ENCODE peak calls at places on chromosomes 13 and 19, in four cellular contexts. E, Q, C and D are unnamed samples.

GRCh38 chr19:56746367-56746766 is 74.8 kb upstream of the ZNF835 start:
- DNase-seq in E (no peak), Q (no peak), C (no peak), D (no peak)

GRCh38 chr13:54174001-54174400 is 1145.4 kb downstream of the OLFM4 start:
- DNase-seq in E (no peak), Q (no peak), C (no peak), D (no peak)

GRCh38 chr13:40672310-40673060 is 6.0 kb upstream of the FOXO1 start:
- DNase-seq in E (peak), Q (no peak), C (peak), D (peak)

GRCh38 chr19:13872695-13873389 is 4.1 kb upstream of the NANOS3 start:
- DNase-seq in E (peak), Q (no peak), C (no peak), D (peak)

GRCh38 chr13:80972857-80973478 is 632.0 kb upstream of the SPRY2 start:
- DNase-seq in E (no peak), Q (no peak), C (no peak), D (peak)

GRCh38 chr19:31110331-31110730 is 238.9 kb downstream of the TSHZ3 start:
- DNase-seq in E (peak), Q (no peak), C (peak), D (no peak)

GRCh38 chr19:1279782-1280341 is 4.5 kb downstream of the FAM174C start:
- DNase-seq in E (peak), Q (no peak), C (peak), D (peak)

GRCh38 chr19:5880604-5881078 is 10.3 kb upstream of the FUT5 start:
- DNase-seq in E (no peak), Q (no peak), C (peak), D (no peak)

GRCh38 chr19:46210634-46211033 is 18.9 kb upstream of the IGFL1 start:
- DNase-seq in E (peak), Q (no peak), C (no peak), D (no peak)

GRCh38 chr19:56765107-56765506 is 75.4 kb downstream of the PEG3 start:
- DNase-seq in E (no peak), Q (no peak), C (no peak), D (no peak)

GRCh38 chr19:33677745-33678426 is 56.1 kb downstream of the CHST8 start:
- DNase-seq in E (peak), Q (no peak), C (no peak), D (no peak)

GRCh38 chr13:51800456-51800855 is 3.5 kb downstream of the DHRS12 start:
- DNase-seq in E (no peak), Q (no peak), C (no peak), D (no peak)

GRCh38 chr13:101258071-101258470 is 158.2 kb downstream of the NALCN start:
- DNase-seq in E (peak), Q (peak), C (peak), D (peak)

GRCh38 chr19:46451352-46451751 is 20.0 kb downstream of the PNMA8A start:
- DNase-seq in E (no peak), Q (no peak), C (no peak), D (no peak)

GRCh38 chr19:54312436-54313362 is at the start of gene LILRA5:
- DNase-seq in E (no peak), Q (no peak), C (no peak), D (no peak)

GRCh38 chr19:1490020-1490310 is 185 bp downstream of the PCSK4 start:
- DNase-seq in E (no peak), Q (no peak), C (no peak), D (no peak)

GRCh38 chr13:81929988-81930387 is 1589.1 kb upstream of the SPRY2 start:
- DNase-seq in E (no peak), Q (no peak), C (no peak), D (peak)

GRCh38 chr13:28161370-28161769 is 23.0 kb downstream of the PAN3 start:
- DNase-seq in E (peak), Q (no peak), C (peak), D (peak)

GRCh38 chr13:106499905-106500304 is 35.6 kb downstream of the EFNB2 start:
- DNase-seq in E (no peak), Q (peak), C (peak), D (no peak)

GRCh38 chr13:111486801-111487200 is 166.4 kb downstream of the TEX29 start:
- DNase-seq in E (no peak), Q (no peak), C (no peak), D (no peak)

GRCh38 chr13:40787062-40787461 is 2.3 kb upstream of the SLC25A15 start:
- DNase-seq in E (peak), Q (no peak), C (peak), D (no peak)

GRCh38 chr13:113788413-113789135 is 29.5 kb downstream of the TMEM255B start:
- DNase-seq in E (no peak), Q (no peak), C (no peak), D (no peak)

GRCh38 chr13:113787694-113788093 is 28.7 kb downstream of the TMEM255B start:
- DNase-seq in E (no peak), Q (no peak), C (no peak), D (no peak)

GRCh38 chr13:113784645-113785024 is 25.6 kb downstream of the TMEM255B start:
- DNase-seq in E (no peak), Q (no peak), C (no peak), D (no peak)

GRCh38 chr13:113785051-113786010 is 26.3 kb downstream of the TMEM255B start:
- DNase-seq in E (no peak), Q (no peak), C (peak), D (peak)

DNA sequence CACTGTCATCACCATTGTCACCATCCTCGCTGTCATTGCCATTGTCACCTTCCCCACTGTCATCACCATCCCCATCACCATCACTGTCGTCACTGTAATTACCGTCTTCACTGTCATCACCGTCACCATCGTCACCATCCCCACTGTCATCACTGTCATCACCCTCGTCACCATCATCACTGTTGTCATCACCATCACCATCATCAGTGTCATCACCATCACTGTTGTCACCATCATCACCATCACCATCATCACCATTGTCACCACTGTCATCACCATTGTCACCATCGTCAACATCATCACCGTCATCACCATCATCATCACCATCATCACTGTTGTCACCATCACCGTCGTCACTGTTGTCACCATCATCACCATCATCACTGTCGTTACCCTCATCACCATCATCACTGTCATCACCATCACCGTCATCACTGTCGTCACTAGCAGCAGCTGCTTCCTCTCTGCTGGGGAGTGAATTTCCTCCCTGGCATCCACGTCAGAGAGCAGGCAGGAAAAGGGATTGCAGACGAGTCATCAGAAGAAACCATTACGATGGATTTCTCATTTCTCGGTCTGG is 27.3 kb downstream of the TMEM255B start:
- DNase-seq in E (no peak), Q (no peak), C (peak), D (peak)
- H3K4me2 ChIP-seq in E (no peak), Q (no peak), C (no peak), D (no peak)

GRCh38 chr19:44512326-44513298 is 12.3 kb upstream of the ZNF180 start:
- DNase-seq in E (peak), Q (no peak), C (peak), D (peak)
- TF ChIP-seq FOS in E (no peak), Q (no peak), C (no peak), D (no peak)

GRCh38 chr13:49625392-49626137 is 2.7 kb upstream of the ARL11 start:
- DNase-seq in E (no peak), Q (no peak), C (peak), D (no peak)

GRCh38 chr13:49630580-49630979 is 2.3 kb downstream of the ARL11 start:
- DNase-seq in E (no peak), Q (no peak), C (no peak), D (no peak)

GRCh38 chr13:49629947-49630346 is 1.6 kb downstream of the ARL11 start:
- DNase-seq in E (no peak), Q (no peak), C (peak), D (peak)

GRCh38 chr13:49629196-49629938 is 1.1 kb downstream of the ARL11 start:
- DNase-seq in E (no peak), Q (no peak), C (no peak), D (peak)

DNA sequence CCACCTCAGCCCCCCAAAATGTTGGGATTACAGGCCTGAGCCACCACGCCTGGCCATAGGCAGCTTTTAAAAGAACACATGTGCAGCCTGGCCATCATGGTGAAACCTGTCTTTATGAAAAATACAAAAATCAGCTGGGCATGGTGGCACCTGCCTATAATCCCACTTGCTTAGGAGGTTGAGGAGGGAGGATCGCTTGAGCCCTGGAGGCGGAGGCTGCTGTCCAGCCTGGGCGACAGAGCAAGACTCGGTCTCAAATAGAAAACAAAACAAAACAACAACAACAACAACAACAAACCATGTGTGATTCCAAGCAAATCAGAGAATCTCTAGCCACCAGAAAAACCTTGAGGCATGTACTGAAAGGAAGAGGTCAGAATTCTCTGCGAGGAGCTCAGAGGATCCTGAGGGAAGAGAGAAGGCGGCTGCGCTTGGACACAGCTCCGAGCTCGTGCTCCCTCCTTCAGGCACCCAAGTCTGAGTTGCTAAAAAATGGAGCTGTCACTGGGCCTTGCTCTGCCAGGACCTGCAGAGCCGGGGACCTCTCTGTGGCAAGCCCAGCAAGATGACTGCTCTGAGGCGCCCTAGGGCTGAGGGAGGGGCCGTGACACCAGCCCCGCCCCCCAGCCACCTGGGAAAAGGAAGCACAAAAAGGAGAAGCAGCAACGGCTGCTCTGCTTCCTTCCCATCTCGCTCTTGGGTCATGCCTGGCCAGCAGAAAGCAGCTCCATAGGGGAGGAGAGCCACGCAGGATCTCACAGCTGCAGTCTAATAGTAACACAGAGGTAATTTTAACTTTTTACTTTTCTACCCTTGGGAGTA is at the start of gene ARL11:
- DNase-seq in E (peak), Q (peak), C (no peak), D (no peak)
- H3K4me2 ChIP-seq in E (peak), Q (peak), C (no peak), D (peak)

GRCh38 chr13:30868806-30869470 is 37.1 kb upstream of the MEDAG start:
- DNase-seq in E (no peak), Q (no peak), C (peak), D (no peak)

GRCh38 chr13:30871713-30872029 is 34.4 kb upstream of the MEDAG start:
- DNase-seq in E (no peak), Q (no peak), C (no peak), D (peak)

GRCh38 chr13:30870916-30871712 is 35.0 kb upstream of the MEDAG start:
- DNase-seq in E (no peak), Q (no peak), C (no peak), D (no peak)

GRCh38 chr13:30870049-30870884 is 35.8 kb upstream of the MEDAG start:
- DNase-seq in E (peak), Q (no peak), C (peak), D (peak)

DNA sequence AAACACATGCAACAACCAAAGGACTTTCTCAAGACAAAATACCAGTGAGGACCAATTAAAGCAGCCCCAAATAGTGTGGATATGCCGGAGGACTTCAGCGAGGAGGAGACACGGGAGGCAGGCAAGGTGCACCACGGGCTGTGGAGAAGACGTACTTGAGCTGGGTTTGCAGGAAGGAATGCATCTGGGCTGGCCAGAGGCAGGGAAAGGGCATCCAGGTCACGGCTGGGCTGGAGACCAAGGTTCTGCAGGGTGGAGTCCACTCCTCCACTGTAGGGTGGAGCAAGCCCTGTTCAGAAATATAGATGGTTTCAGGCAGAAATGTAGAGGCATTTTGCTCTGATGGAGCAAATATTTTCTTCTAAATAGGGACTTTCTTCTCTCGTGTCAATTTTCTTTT is 36.6 kb upstream of the MEDAG start:
- DNase-seq in E (no peak), Q (no peak), C (peak), D (peak)
- TF ChIP-seq FOS in E (no peak), Q (no peak), C (no peak), D (no peak)

DNA sequence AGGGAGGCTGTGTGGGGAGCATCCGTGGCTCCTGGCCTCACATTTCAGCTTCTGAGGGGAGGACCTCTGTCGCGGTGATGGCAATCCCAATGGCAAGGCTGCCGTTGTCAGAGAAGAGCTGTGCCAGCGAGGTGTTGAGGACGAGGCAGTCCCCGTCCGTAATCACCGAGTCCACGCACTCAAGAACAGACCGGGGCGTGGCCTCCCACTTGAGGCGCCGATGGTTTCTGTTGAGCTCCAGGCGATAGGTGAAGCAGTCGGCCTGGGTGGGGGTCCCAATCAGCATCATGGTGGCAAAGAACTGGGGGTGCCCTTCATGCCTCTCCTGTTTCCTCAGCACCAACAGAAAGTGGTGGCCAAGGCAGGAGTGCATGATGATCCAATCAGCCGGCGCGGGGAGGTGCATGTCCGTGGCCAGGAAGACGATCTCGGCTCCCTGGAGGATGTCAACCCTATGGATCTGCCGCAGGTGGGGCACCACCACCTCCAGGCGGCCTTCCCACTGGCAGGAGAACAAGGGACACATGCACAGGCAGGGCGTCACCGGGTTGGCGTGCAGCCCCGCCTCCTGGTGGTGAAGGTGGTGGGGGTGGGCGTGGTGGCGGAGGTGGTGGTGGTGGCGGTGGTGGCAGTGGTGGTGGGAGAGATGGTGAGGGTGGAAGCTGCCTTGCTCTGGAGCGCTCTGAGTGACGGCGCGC is 68.1 kb downstream of the SIAH3 start:
- DNase-seq in E (no peak), Q (no peak), C (no peak), D (no peak)
- H3K4me2 ChIP-seq in E (no peak), Q (no peak), C (no peak), D (no peak)

DNA sequence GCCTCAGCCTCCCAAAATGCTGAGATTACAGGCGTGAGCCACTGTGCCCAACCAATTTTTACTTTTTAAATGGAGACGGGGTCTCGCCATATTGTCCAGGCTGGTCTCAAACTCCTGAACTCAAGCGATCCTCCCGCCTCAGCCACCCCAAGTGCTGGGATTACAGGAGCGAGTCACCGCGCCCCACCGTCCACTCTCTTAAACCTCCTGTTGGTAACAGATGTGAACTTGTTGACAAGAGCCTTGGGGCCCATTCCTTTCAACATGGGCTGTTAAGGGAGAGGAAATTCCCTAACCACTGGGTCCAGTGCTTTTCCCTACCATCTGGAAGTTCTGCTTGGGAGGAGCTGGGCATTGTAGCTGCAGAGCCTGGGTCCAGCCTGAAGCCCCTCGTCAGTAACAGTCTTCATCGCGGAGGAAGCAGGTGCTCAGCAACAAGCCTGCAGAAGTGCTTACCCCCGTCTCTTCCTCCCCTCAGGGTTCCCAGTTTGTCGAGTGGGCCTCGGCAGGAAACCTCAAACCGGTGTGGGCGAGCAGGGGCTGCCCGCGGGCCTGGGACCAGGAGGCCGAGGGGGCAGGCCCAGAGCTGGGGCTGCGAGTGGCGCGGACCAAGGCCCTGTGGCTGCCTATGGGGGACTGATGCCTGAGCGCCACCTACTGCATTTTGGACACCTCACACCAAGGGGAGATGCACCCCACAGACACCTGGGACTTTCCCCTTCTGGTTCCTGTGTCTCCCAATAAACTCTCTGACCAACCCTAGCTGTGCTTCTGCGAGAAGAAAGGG is 4.0 kb upstream of the FLT3LG start:
- DNase-seq in E (no peak), Q (peak), C (peak), D (no peak)
- TF ChIP-seq FOS in E (no peak), Q (no peak), C (no peak), D (no peak)

DNA sequence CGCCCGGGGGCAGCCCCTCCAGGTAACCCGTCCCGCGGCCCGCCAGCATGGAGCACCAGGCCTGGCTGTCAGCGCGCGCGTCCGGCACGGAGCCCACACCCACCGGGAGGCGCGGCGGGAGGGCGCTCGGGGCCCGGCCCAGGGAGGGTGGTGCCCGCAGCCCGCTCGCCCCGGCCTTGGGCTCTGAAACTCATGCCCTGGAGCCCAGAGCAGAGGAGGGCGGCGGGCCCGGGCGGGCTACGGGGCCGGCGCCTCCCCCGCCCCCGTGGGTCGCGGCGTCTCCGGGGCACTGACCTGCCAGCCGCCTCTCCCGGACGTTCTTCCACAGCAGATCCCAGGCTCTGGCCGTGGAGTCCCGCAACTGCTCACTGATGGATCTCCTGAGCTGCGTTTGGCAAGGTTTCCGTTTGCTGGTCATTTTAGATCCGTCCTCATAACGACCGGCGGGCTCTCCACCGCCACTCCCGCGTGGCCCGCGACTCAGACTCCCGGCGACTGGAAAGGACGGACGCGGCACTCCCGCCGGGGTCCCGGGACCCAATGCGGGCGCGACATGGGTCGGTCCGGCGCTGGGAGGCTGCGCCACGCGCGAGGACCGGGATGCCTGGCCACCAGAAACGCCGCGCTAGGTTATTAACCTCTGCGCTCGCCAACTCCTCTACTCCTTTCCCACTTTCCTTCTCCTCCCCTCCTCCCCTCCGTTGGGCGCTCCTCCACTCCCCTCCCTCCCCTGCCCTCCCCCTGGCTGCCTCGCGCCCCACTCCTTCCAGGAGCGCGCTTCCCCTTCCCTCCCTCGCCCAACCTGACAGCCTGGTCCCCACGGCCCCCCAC is 64.7 kb upstream of the STARD13 start:
- DNase-seq in E (no peak), Q (no peak), C (peak), D (peak)
- H3K4me2 ChIP-seq in E (no peak), Q (peak), C (peak), D (peak)